ENCODE peak calls at places on chromosomes 4 and X, in five cellular contexts. U is GM12878, G is SK-N-SH, B is K562, V is HepG2. F is an unnamed sample.

GRCh38 chr4:48173055-48173991 is 39.3 kb upstream of the TXK start:
- DNase-seq in V (no peak), U (peak), G (no peak), B (peak), F (no peak)

GRCh38 chr4:8744083-8744805 is 127.4 kb downstream of the HMX1 start:
- DNase-seq in U (no peak), V (no peak), G (peak), B (no peak), F (peak)

GRCh38 chr4:147498031-147498700 is 17.3 kb downstream of the EDNRA start:
- DNase-seq in G (no peak), B (no peak), U (no peak), V (no peak), F (no peak)

GRCh38 chrX:13700380-13700779 is 11.5 kb downstream of the RAB9A start:
- DNase-seq in B (no peak), G (no peak), V (no peak), U (no peak), F (no peak)

GRCh38 chr4:52643846-52644245 is 15.3 kb downstream of the USP46 start:
- DNase-seq in B (no peak), G (peak), U (no peak), V (peak), F (no peak)

GRCh38 chr4:123444298-123444731 is 47.7 kb downstream of the SPRY1 start:
- DNase-seq in V (peak), G (no peak), B (peak), U (peak), F (peak)

GRCh38 chrX:47189906-47190305 is 3.7 kb upstream of the UBA1 start:
- DNase-seq in B (no peak), V (no peak), U (no peak), G (no peak), F (no peak)

GRCh38 chr4:40395908-40396806 is 61.0 kb downstream of the CHRNA9 start:
- DNase-seq in B (no peak), V (peak), U (no peak), G (no peak), F (peak)

GRCh38 chr4:144809056-144809640 is 163.2 kb downstream of the HHIP start:
- DNase-seq in G (no peak), V (no peak), U (no peak), B (no peak), F (no peak)

GRCh38 chr4:14023901-14024300 is 396.4 kb upstream of the BOD1L1 start:
- DNase-seq in U (no peak), B (no peak), G (no peak), V (no peak), F (no peak)

GRCh38 chr4:139550724-139551429 is 5.1 kb downstream of the SETD7 start:
- DNase-seq in U (no peak), V (no peak), G (no peak), B (no peak), F (peak)

GRCh38 chr4:139232751-139233150 is 47.3 kb downstream of the MGARP start:
- DNase-seq in V (no peak), B (no peak), G (no peak), U (no peak), F (no peak)

GRCh38 chrX:48736303-48736702 is 25.2 kb upstream of the GLOD5 start:
- DNase-seq in V (no peak), G (no peak), B (no peak), U (no peak), F (no peak)

GRCh38 chrX:20971250-20971649 is 403.0 kb upstream of the CNKSR2 start:
- DNase-seq in B (no peak), V (no peak), G (no peak), U (no peak), F (no peak)

GRCh38 chr4:54016504-54016903 is 47.9 kb downstream of the CHIC2 start:
- DNase-seq in V (no peak), U (no peak), B (no peak), G (no peak), F (no peak)

GRCh38 chr4:100424376-100424775 is 93.4 kb downstream of the EMCN start:
- DNase-seq in U (no peak), G (no peak), V (no peak), B (no peak), F (no peak)

GRCh38 chr4:41579043-41579442 is 41.1 kb downstream of the LIMCH1 start:
- DNase-seq in V (no peak), U (no peak), G (no peak), B (no peak), F (no peak)

GRCh38 chr4:133920236-133920635 is 281.4 kb downstream of the PABPC4L start:
- DNase-seq in U (no peak), G (no peak), V (no peak), B (no peak), F (no peak)

GRCh38 chr4:60223098-60223497 is 977.0 kb upstream of the ADGRL3 start:
- DNase-seq in G (no peak), U (no peak), V (no peak), B (no peak), F (no peak)

DNA sequence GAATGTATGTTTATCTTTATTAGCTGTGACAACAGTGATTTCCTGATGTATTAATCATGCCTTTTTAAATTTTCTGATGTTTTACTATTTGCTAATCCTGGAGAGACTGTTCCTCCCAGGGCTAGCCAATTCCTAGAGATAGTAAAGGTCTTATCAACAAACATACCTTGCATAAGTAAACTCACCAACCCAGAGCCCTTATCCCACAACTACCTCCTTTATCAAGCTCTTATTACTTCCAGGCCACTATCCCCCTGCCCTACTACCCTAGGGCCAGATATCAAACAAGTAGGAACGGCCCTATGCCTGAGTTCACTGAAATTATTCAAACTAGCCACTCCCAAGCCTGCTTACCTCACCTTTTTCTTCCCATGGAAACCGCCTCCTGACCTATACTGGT is 58.2 kb upstream of the NPNT start:
- DNase-seq in V (no peak), U (no peak), B (no peak), G (no peak), F (no peak)
- TF ChIP-seq FOXM1 in V (no peak), U (no peak), B (no peak), G (no peak), F (no peak)

GRCh38 chr4:46648088-46648744 is 258.3 kb upstream of the GABRA2 start:
- DNase-seq in U (no peak), V (peak), G (peak), B (peak), F (peak)
- TF ChIP-seq FOXM1 in U (no peak), V (no peak), G (no peak), B (no peak), F (no peak)

DNA sequence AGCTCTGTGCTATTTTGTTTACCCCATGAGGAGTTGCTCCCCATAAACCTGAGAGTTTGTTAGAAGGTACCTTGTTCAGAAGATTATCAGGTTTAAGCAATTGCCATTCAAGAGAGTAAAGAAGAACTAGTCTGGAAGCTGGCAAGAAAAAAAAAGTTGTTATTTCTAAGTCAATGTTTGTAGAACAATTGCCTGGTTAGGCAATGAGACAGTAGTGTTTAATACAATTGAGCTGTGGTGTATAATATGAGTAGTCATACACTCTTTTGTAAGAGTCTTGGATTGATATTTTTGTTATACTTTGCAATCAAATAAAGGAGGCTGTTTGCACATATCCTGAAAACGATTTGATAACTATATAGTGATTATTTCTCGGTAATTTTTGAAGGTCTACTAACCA is 44.7 kb downstream of the GALNT7 start:
- DNase-seq in G (no peak), U (no peak), B (no peak), V (no peak), F (no peak)
- TF ChIP-seq FOXM1 in G (no peak), U (no peak), B (no peak), V (no peak), F (no peak)

GRCh38 chr4:141870152-141870551 is 233.8 kb downstream of the IL15 start:
- DNase-seq in U (no peak), G (no peak), V (no peak), B (no peak), F (no peak)

GRCh38 chr4:141871086-141871485 is 234.7 kb downstream of the IL15 start:
- DNase-seq in V (no peak), G (no peak), B (no peak), U (no peak), F (no peak)
- TF ChIP-seq FOXM1 in V (no peak), G (no peak), B (no peak), U (no peak), F (no peak)

F was measured in HEK293T.